ENCODE peak calls at places on chromosomes 13 and 19, in nine cellular contexts. X is left colon; A is stimulated activated CD4-positive, alpha-beta T cell treated with anti-CD3 and anti-CD28 coated beads, Interleukin-2, amount 100 ng/mL, for 24 hours; F is uterus; O is stimulated activated CD8-positive, alpha-beta memory T cell treated with anti-CD3 and anti-CD28 coated beads, Interleukin-4, amount 100 ng/mL, for 24 hours; E is GM03348; W is EH; Z is HS-27A; Y is GM04503. C is an unnamed sample.

GRCh38 chr13:40221131-40221459 is 445.3 kb downstream of the FOXO1 start:
- DNase-seq in F (no peak), Y (no peak), E (no peak), O (no peak), A (no peak), Z (no peak), W (no peak), X (no peak), C (no peak)

GRCh38 chr13:49638416-49639072 is 10.2 kb downstream of the ARL11 start:
- DNase-seq in W (no peak), Y (no peak), E (no peak), X (no peak), Z (no peak), F (no peak), O (no peak), A (no peak), C (no peak)

GRCh38 chr19:11268783-11269267 is 6.5 kb upstream of the DOCK6 start:
- DNase-seq in F (peak; percentile 85), Y (peak; percentile 24), E (no peak), O (no peak), Z (no peak), A (no peak), W (peak; percentile 76), X (peak; percentile 46), C (no peak)

GRCh38 chr19:48964205-48965032 is 690 bp upstream of the FTL start:
- DNase-seq in A (peak; percentile 41), E (peak; percentile 60), X (no peak), O (no peak), F (no peak), Z (no peak), W (peak; percentile 77), Y (no peak), C (no peak)

GRCh38 chr13:73168226-73168992 is 109.6 kb downstream of the KLF5 start:
- DNase-seq in E (no peak), O (no peak), F (no peak), Z (no peak), A (no peak), X (no peak), Y (no peak), W (peak; percentile 59), C (no peak)

GRCh38 chr13:50393641-50394040 is 378.4 kb downstream of the KCNRG start:
- DNase-seq in E (no peak), O (no peak), Y (no peak), X (no peak), A (no peak), W (no peak), F (no peak), Z (no peak), C (no peak)

GRCh38 chr13:112350300-112350699 is 25.9 kb upstream of the SPACA7 start:
- DNase-seq in O (no peak), E (no peak), F (no peak), A (no peak), Z (no peak), W (no peak), X (no peak), Y (no peak), C (no peak)

GRCh38 chr13:33206425-33206824 is 79.1 kb downstream of the STARD13 start:
- DNase-seq in F (no peak), W (peak; percentile 70), O (no peak), Z (no peak), Y (no peak), E (no peak), X (no peak), A (no peak), C (no peak)

GRCh38 chr13:47796816-47797215 is 204.3 kb downstream of the SUCLA2 start:
- DNase-seq in X (no peak), O (no peak), F (no peak), E (no peak), Y (no peak), Z (no peak), W (no peak), A (no peak), C (no peak)

GRCh38 chr13:52787212-52787611 is 47.6 kb upstream of the CNMD start:
- DNase-seq in Y (no peak), Z (no peak), O (no peak), E (no peak), X (no peak), F (no peak), W (no peak), A (no peak), C (no peak)

GRCh38 chr19:10320602-10321416 is 5.0 kb upstream of the FDX2 start:
- DNase-seq in F (no peak), E (no peak), W (no peak), Y (no peak), O (no peak), X (no peak), A (no peak), Z (no peak), C (peak; percentile 74)

GRCh38 chr13:113125506-113126264 is 3.1 kb downstream of the F10 start:
- DNase-seq in Y (no peak), A (no peak), F (no peak), Z (no peak), W (no peak), O (no peak), E (no peak), X (peak; percentile 10), C (no peak)

GRCh38 chr13:89577301-89577700 is 1770.2 kb upstream of the MIR17HG start:
- DNase-seq in W (no peak), X (no peak), Z (no peak), O (no peak), A (no peak), E (no peak), F (no peak), Y (no peak), C (no peak)